ENCODE peak calls at places on chromosomes 16 and 17, in seven cellular contexts. One of them, this sample, is unnamed.

GRCh38 chr17:79861371-79862216 is 22.4 kb upstream of the CBX4 start:
- DNase-seq in fibroblast of lung: peak; percentile 19
- DNase-seq in Karpas-422: no peak
- DNase-seq in neural progenitor cell: no peak
- DNase-seq in astrocyte: no peak
- DNase-seq in mammary epithelial cell: no peak
- DNase-seq in trophoblast cell: no peak
- DNase-seq in this sample: no peak

GRCh38 chr17:81838753-81839255 is 4.0 kb upstream of the PPP1R27 start:
- DNase-seq in mammary epithelial cell: no peak
- DNase-seq in fibroblast of lung: no peak
- DNase-seq in astrocyte: no peak
- DNase-seq in trophoblast cell: peak; percentile 29
- DNase-seq in neural progenitor cell: no peak
- DNase-seq in Karpas-422: no peak
- DNase-seq in this sample: no peak

GRCh38 chr16:74738134-74738541 is 36.5 kb downstream of the FA2H start:
- DNase-seq in neural progenitor cell: peak; percentile 34
- DNase-seq in Karpas-422: no peak
- DNase-seq in fibroblast of lung: no peak
- DNase-seq in trophoblast cell: no peak
- DNase-seq in mammary epithelial cell: no peak
- DNase-seq in astrocyte: peak; percentile 16
- DNase-seq in this sample: no peak

GRCh38 chr16:78480588-78480987 is 381.1 kb downstream of the WWOX start:
- DNase-seq in neural progenitor cell: no peak
- DNase-seq in fibroblast of lung: no peak
- DNase-seq in mammary epithelial cell: no peak
- DNase-seq in astrocyte: no peak
- DNase-seq in Karpas-422: no peak
- DNase-seq in trophoblast cell: no peak
- DNase-seq in this sample: no peak

GRCh38 chr17:37292429-37293139 is 83.2 kb upstream of the C17orf78 start:
- DNase-seq in mammary epithelial cell: no peak
- DNase-seq in trophoblast cell: no peak
- DNase-seq in fibroblast of lung: peak; percentile 68
- DNase-seq in neural progenitor cell: no peak
- DNase-seq in Karpas-422: peak; percentile 96
- DNase-seq in astrocyte: no peak
- DNase-seq in this sample: no peak

GRCh38 chr17:9676742-9677387 is 31.5 kb downstream of the USP43 start:
- DNase-seq in Karpas-422: no peak
- DNase-seq in mammary epithelial cell: peak; percentile 99
- DNase-seq in trophoblast cell: peak; percentile 97
- DNase-seq in astrocyte: peak; percentile 93
- DNase-seq in neural progenitor cell: no peak
- DNase-seq in fibroblast of lung: peak; percentile 1
- DNase-seq in this sample: peak; percentile 87

GRCh38 chr16:67445441-67445912 is 14.6 kb downstream of the HSD11B2 start:
- DNase-seq in mammary epithelial cell: no peak
- DNase-seq in neural progenitor cell: no peak
- DNase-seq in astrocyte: no peak
- DNase-seq in Karpas-422: no peak
- DNase-seq in fibroblast of lung: no peak
- DNase-seq in trophoblast cell: no peak
- DNase-seq in this sample: no peak

GRCh38 chr17:58702045-58702476 is 9.7 kb downstream of the RAD51C start:
- DNase-seq in neural progenitor cell: no peak
- DNase-seq in Karpas-422: no peak
- DNase-seq in astrocyte: no peak
- DNase-seq in fibroblast of lung: no peak
- DNase-seq in trophoblast cell: no peak
- DNase-seq in mammary epithelial cell: no peak
- DNase-seq in this sample: no peak

GRCh38 chr17:82384051-82384729 is 12.6 kb downstream of the UTS2R start:
- DNase-seq in neural progenitor cell: peak; percentile 1
- DNase-seq in mammary epithelial cell: no peak
- DNase-seq in astrocyte: no peak
- DNase-seq in fibroblast of lung: no peak
- DNase-seq in Karpas-422: no peak
- DNase-seq in trophoblast cell: no peak
- DNase-seq in this sample: no peak

GRCh38 chr16:4465977-4466779 is 8.2 kb downstream of the NMRAL1 start:
- DNase-seq in neural progenitor cell: no peak
- DNase-seq in trophoblast cell: no peak
- DNase-seq in astrocyte: no peak
- DNase-seq in mammary epithelial cell: no peak
- DNase-seq in fibroblast of lung: no peak
- DNase-seq in Karpas-422: no peak
- DNase-seq in this sample: no peak

GRCh38 chr16:72711823-72712222 is 336.1 kb downstream of the ZFHX3 start:
- DNase-seq in fibroblast of lung: no peak
- DNase-seq in neural progenitor cell: no peak
- DNase-seq in astrocyte: no peak
- DNase-seq in trophoblast cell: no peak
- DNase-seq in Karpas-422: no peak
- DNase-seq in mammary epithelial cell: no peak
- DNase-seq in this sample: no peak

GRCh38 chr17:2394775-2395191 is 6.1 kb downstream of the MNT start:
- DNase-seq in mammary epithelial cell: no peak
- DNase-seq in trophoblast cell: no peak
- DNase-seq in astrocyte: no peak
- DNase-seq in neural progenitor cell: no peak
- DNase-seq in fibroblast of lung: no peak
- DNase-seq in Karpas-422: no peak
- DNase-seq in this sample: no peak

GRCh38 chr16:49713770-49714169 is 142.1 kb downstream of the ZNF423 start:
- DNase-seq in astrocyte: no peak
- DNase-seq in Karpas-422: no peak
- DNase-seq in neural progenitor cell: no peak
- DNase-seq in trophoblast cell: no peak
- DNase-seq in fibroblast of lung: no peak
- DNase-seq in mammary epithelial cell: no peak
- DNase-seq in this sample: no peak

GRCh38 chr17:80374732-80375118 is 40.2 kb upstream of the ENDOV start:
- DNase-seq in trophoblast cell: no peak
- DNase-seq in fibroblast of lung: no peak
- DNase-seq in Karpas-422: no peak
- DNase-seq in neural progenitor cell: no peak
- DNase-seq in mammary epithelial cell: no peak
- DNase-seq in astrocyte: no peak
- DNase-seq in this sample: no peak

GRCh38 chr16:85662036-85662812 is 26.5 kb downstream of the GINS2 start:
- DNase-seq in mammary epithelial cell: no peak
- DNase-seq in astrocyte: no peak
- DNase-seq in fibroblast of lung: no peak
- DNase-seq in neural progenitor cell: peak; percentile 92
- DNase-seq in Karpas-422: no peak
- DNase-seq in trophoblast cell: no peak
- DNase-seq in this sample: no peak

GRCh38 chr17:19386974-19387920 is at the start of gene MFAP4:
- DNase-seq in neural progenitor cell: peak; percentile 80
- DNase-seq in fibroblast of lung: peak; percentile 97
- DNase-seq in trophoblast cell: no peak
- DNase-seq in astrocyte: peak; percentile 84
- DNase-seq in Karpas-422: no peak
- DNase-seq in mammary epithelial cell: no peak
- DNase-seq in this sample: no peak

GRCh38 chr17:41420134-41420533 is 4.3 kb downstream of the KRT37 start:
- DNase-seq in Karpas-422: no peak
- DNase-seq in astrocyte: peak; percentile 31
- DNase-seq in mammary epithelial cell: peak; percentile 78
- DNase-seq in neural progenitor cell: no peak
- DNase-seq in fibroblast of lung: no peak
- DNase-seq in trophoblast cell: no peak
- DNase-seq in this sample: no peak

GRCh38 chr17:63956296-63956920 is 16.3 kb downstream of the SCN4A start:
- DNase-seq in neural progenitor cell: no peak
- DNase-seq in astrocyte: no peak
- DNase-seq in Karpas-422: no peak
- DNase-seq in fibroblast of lung: peak; percentile 63
- DNase-seq in mammary epithelial cell: no peak
- DNase-seq in trophoblast cell: peak; percentile 16
- DNase-seq in this sample: no peak

DNA sequence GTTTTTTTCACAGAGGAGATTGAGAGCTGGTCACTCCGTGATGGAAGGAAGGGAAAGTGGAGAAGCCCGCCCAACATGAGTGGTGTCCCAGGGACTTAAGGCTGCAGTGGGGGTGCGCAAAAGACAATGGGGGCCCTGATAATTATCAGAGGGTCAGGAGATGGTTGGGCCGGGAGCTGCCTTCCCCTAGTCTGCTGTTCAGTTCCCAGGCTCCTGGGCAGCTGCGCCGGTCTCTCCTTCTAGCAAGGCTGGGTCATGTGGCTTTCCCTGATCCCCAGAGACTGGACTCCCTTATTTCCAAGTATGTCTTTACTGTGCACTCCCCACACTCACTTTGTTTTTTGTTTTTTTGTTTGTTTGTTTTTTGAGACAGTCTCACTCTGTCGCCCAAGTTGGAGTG is 16.2 kb downstream of the CYGB start:
- DNase-seq in trophoblast cell: no peak
- DNase-seq in Karpas-422: no peak
- DNase-seq in mammary epithelial cell: no peak
- DNase-seq in astrocyte: no peak
- DNase-seq in fibroblast of lung: no peak
- DNase-seq in neural progenitor cell: no peak
- DNase-seq in this sample: no peak
- H3K4me2 ChIP-seq in trophoblast cell: no peak overlapping the region
- H3K4me2 ChIP-seq in Karpas-422: no peak overlapping the region
- H3K4me2 ChIP-seq in mammary epithelial cell: no peak overlapping the region
- H3K4me2 ChIP-seq in astrocyte: no peak overlapping the region
- H3K4me2 ChIP-seq in fibroblast of lung: no peak overlapping the region
- H3K4me2 ChIP-seq in neural progenitor cell: no peak overlapping the region
- H3K4me2 ChIP-seq in this sample: no peak overlapping the region

DNA sequence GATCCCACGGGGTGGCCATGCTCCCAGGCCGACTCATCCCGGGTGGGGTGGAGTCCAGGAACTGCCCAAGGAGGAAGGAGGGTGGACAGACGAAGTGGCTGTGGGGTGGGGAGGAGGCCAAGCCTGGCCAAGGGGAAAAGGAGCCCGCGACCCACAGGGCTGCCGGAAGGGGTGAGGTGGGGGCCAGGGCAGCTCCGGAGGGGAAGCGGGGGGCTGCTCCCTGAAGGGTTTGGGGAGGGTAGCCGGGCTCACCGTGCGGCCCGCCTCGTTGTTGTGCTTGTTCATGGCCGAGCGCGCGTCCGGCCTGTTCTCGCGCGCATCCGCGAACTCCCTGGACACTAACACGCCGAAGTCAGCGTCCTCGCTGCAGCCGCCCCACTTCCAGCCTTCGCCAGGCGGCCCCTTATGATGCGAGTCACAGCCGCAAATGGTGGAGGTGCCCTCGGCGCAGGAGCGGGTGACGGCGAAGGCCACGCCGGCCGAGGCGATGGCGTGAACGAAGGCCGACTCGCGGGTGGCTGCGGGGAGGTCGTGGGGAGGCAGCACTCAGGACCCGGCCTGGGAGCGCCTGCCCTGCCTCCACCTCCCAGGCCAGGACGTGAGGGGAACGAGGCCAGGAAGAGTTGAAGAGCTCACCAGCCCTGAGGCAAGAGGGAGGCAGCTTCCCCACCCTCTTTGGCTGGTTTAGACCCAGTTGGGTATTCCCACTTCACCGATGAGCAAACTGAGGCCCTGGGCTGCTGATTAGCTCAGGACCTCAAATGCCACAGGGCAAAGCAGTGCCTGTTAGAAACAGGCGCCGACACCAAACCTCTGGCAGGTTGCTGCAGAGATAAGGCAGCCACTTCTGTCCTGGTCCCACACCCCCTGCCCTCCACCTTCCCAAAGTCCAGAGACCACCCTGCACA is 48.7 kb downstream of the WNT3 start:
- DNase-seq in neural progenitor cell: no peak
- DNase-seq in Karpas-422: peak; percentile 49
- DNase-seq in mammary epithelial cell: no peak
- DNase-seq in trophoblast cell: no peak
- DNase-seq in fibroblast of lung: no peak
- DNase-seq in astrocyte: no peak
- DNase-seq in this sample: no peak
- H3K4me2 ChIP-seq in neural progenitor cell: no peak overlapping the region
- H3K4me2 ChIP-seq in Karpas-422: no peak overlapping the region
- H3K4me2 ChIP-seq in mammary epithelial cell: no peak overlapping the region
- H3K4me2 ChIP-seq in trophoblast cell: no peak overlapping the region
- H3K4me2 ChIP-seq in fibroblast of lung: no peak overlapping the region
- H3K4me2 ChIP-seq in astrocyte: peak overlapping the region; percentile 17
- H3K4me2 ChIP-seq in this sample: no peak overlapping the region

GRCh38 chr16:1929578-1930337 is 11.5 kb upstream of the HS3ST6 start:
- DNase-seq in astrocyte: peak; percentile 33
- DNase-seq in trophoblast cell: peak; percentile 93
- DNase-seq in Karpas-422: peak; percentile 95
- DNase-seq in neural progenitor cell: peak; percentile 92
- DNase-seq in mammary epithelial cell: peak; percentile 71
- DNase-seq in fibroblast of lung: peak; percentile 80
- DNase-seq in this sample: no peak

GRCh38 chr16:1932050-1933028 is 10.7 kb downstream of the MSRB1 start:
- DNase-seq in astrocyte: no peak
- DNase-seq in trophoblast cell: no peak
- DNase-seq in fibroblast of lung: peak; percentile 5
- DNase-seq in neural progenitor cell: peak; percentile 58
- DNase-seq in mammary epithelial cell: no peak
- DNase-seq in Karpas-422: no peak
- DNase-seq in this sample: no peak

GRCh38 chr16:1929105-1929504 is 10.9 kb upstream of the HS3ST6 start:
- DNase-seq in fibroblast of lung: peak; percentile 3
- DNase-seq in astrocyte: no peak
- DNase-seq in trophoblast cell: peak; percentile 48
- DNase-seq in mammary epithelial cell: no peak
- DNase-seq in neural progenitor cell: no peak
- DNase-seq in Karpas-422: peak; percentile 48
- DNase-seq in this sample: no peak

GRCh38 chr16:1933097-1933661 is 9.8 kb downstream of the MSRB1 start:
- DNase-seq in trophoblast cell: no peak
- DNase-seq in neural progenitor cell: no peak
- DNase-seq in mammary epithelial cell: no peak
- DNase-seq in fibroblast of lung: no peak
- DNase-seq in astrocyte: no peak
- DNase-seq in Karpas-422: no peak
- DNase-seq in this sample: no peak

GRCh38 chr16:1930338-1930720 is 12.1 kb upstream of the HS3ST6 start:
- DNase-seq in mammary epithelial cell: no peak
- DNase-seq in Karpas-422: no peak
- DNase-seq in trophoblast cell: no peak
- DNase-seq in neural progenitor cell: no peak
- DNase-seq in astrocyte: no peak
- DNase-seq in fibroblast of lung: no peak
- DNase-seq in this sample: no peak
- H3K4me2 ChIP-seq in mammary epithelial cell: no peak overlapping the region
- H3K4me2 ChIP-seq in Karpas-422: no peak overlapping the region
- H3K4me2 ChIP-seq in trophoblast cell: no peak overlapping the region
- H3K4me2 ChIP-seq in neural progenitor cell: no peak overlapping the region
- H3K4me2 ChIP-seq in astrocyte: no peak overlapping the region
- H3K4me2 ChIP-seq in fibroblast of lung: no peak overlapping the region
- H3K4me2 ChIP-seq in this sample: peak overlapping the region; percentile 37

DNA sequence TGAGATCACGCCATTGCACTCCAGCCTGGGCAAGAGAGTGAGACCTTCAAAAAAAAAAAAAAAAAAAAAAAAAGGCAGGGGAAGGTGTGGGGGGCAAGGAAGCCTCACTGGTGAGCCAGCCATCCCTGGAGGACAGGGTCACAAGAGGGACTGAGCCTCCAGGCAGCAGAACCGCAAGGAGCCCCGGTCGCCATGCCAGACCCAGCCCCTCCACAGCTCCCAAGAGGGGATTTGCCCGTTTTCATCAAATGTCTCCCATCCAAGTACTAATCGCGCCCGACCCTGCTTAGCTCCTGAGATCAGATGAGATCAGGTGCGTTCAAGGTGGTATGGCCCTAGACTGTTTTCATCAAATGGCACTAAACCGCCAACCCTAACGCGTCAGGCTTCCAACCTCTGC is 2.9 kb downstream of the SLC38A8 start:
- DNase-seq in fibroblast of lung: no peak
- DNase-seq in neural progenitor cell: no peak
- DNase-seq in trophoblast cell: no peak
- DNase-seq in mammary epithelial cell: no peak
- DNase-seq in astrocyte: no peak
- DNase-seq in Karpas-422: no peak
- DNase-seq in this sample: no peak
- H3K4me2 ChIP-seq in fibroblast of lung: no peak overlapping the region
- H3K4me2 ChIP-seq in neural progenitor cell: no peak overlapping the region
- H3K4me2 ChIP-seq in trophoblast cell: no peak overlapping the region
- H3K4me2 ChIP-seq in mammary epithelial cell: no peak overlapping the region
- H3K4me2 ChIP-seq in astrocyte: no peak overlapping the region
- H3K4me2 ChIP-seq in Karpas-422: no peak overlapping the region
- H3K4me2 ChIP-seq in this sample: no peak overlapping the region

This sample was measured in keratinocyte.